ENCODE peak calls at places on chromosome 11, in seven cellular contexts. W is brain microvascular endothelial cell, Z is sigmoid colon, C is foreskin fibroblast, R is small intestine, E is GM12865, V is GM23248. N is an unnamed sample.

GRCh38 chr11:40140560-40140959 is 1318.9 kb downstream of the LRRC4C start:
- DNase-seq in W (no peak), Z (no peak), C (no peak), R (no peak), E (no peak), V (no peak), N (peak; percentile 28)

GRCh38 chr11:112928136-112928535 is 33.1 kb upstream of the NCAM1 start:
- DNase-seq in W (no peak), Z (no peak), C (no peak), R (no peak), E (no peak), V (no peak), N (no peak)

GRCh38 chr11:10743354-10744035 is 7.6 kb upstream of the CTR9 start:
- DNase-seq in W (no peak), Z (no peak), C (no peak), R (peak; percentile 9), E (peak; percentile 41), V (no peak), N (no peak)

GRCh38 chr11:76296731-76297130 is 84.2 kb downstream of the THAP12 start:
- DNase-seq in W (no peak), Z (no peak), C (no peak), R (no peak), E (no peak), V (no peak), N (no peak)

GRCh38 chr11:11752688-11753087 is 89.1 kb upstream of the USP47 start:
- DNase-seq in W (no peak), Z (no peak), C (no peak), R (no peak), E (no peak), V (no peak), N (no peak)

GRCh38 chr11:128555606-128556005 is 31.8 kb downstream of the ETS1 start:
- DNase-seq in W (no peak), Z (no peak), C (no peak), R (peak; percentile 25), E (no peak), V (peak; percentile 26), N (no peak)

GRCh38 chr11:76307978-76308747 is 72.8 kb downstream of the THAP12 start:
- DNase-seq in W (no peak), Z (no peak), C (no peak), R (no peak), E (no peak), V (no peak), N (no peak)

GRCh38 chr11:118003021-118003423 is 16.8 kb downstream of the IL10RA start:
- DNase-seq in W (no peak), Z (no peak), C (no peak), R (peak; percentile 33), E (peak; percentile 63), V (no peak), N (no peak)

GRCh38 chr11:2102132-2102882 is 36.9 kb downstream of the IGF2 start:
- DNase-seq in W (no peak), Z (peak; percentile 48), C (no peak), R (peak; percentile 13), E (no peak), V (no peak), N (no peak)

GRCh38 chr11:65471410-65471762 is 27.5 kb upstream of the MALAT1 start:
- DNase-seq in W (peak; percentile 65), Z (peak; percentile 95), C (peak; percentile 62), R (peak; percentile 70), E (peak; percentile 79), V (peak; percentile 85), N (no peak)

GRCh38 chr11:128336203-128336602 is 251.2 kb downstream of the ETS1 start:
- DNase-seq in W (peak; percentile 69), Z (peak; percentile 69), C (peak; percentile 64), R (peak; percentile 24), E (no peak), V (peak; percentile 58), N (no peak)

GRCh38 chr11:7551571-7551970 is 37.8 kb downstream of the PPFIBP2 start:
- DNase-seq in W (no peak), Z (no peak), C (peak; percentile 56), R (no peak), E (no peak), V (peak; percentile 72), N (no peak)

GRCh38 chr11:102382384-102382783 is 35.4 kb downstream of the BIRC2 start:
- DNase-seq in W (no peak), Z (no peak), C (no peak), R (no peak), E (no peak), V (no peak), N (no peak)

GRCh38 chr11:74009675-74010305 is 905 bp upstream of the UCP3 start:
- DNase-seq in W (no peak), Z (peak; percentile 36), C (no peak), R (no peak), E (no peak), V (no peak), N (no peak)

DNA sequence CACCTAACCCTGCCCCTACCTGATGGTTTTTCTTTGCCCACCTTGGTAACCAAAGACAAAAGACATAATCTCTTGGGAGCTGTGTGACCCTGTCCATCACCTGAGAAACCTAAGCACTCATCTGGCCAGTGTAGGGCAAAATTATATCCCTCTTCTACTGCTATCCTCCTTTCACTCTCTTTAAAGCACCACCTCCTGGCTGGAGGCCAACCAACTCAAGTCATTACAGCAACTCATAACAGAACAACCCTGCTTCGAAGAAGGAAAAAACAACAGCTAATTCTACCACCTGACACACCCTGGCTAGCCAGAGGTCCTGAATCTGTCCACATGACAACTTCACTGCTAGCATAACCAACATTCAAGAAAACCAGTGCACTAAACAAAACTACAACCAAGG is 45.5 kb downstream of the GAS2 start:
- DNase-seq in W (no peak), Z (no peak), C (no peak), R (peak; percentile 27), E (peak; percentile 21), V (no peak), N (no peak)
- H3K4me3 ChIP-seq in W (no peak overlapping the region), Z (no peak overlapping the region), C (no peak overlapping the region), R (no peak overlapping the region), E (no peak overlapping the region), V (no peak overlapping the region), N (no peak overlapping the region)

GRCh38 chr11:114163231-114163631 is 103.7 kb downstream of the ZBTB16 start:
- DNase-seq in W (peak; percentile 44), Z (peak; percentile 89), C (peak; percentile 74), R (no peak), E (no peak), V (peak; percentile 72), N (peak; percentile 85)
- H3K4me3 ChIP-seq in W (peak overlapping the region; percentile 15), Z (peak overlapping the region; percentile 34), C (peak overlapping the region; percentile 12), R (no peak overlapping the region), E (no peak overlapping the region), V (peak overlapping the region; percentile 42), N (no peak overlapping the region)

GRCh38 chr11:116930177-116930576 is 92.8 kb upstream of the APOA1 start:
- DNase-seq in W (peak; percentile 20), Z (no peak), C (no peak), R (peak; percentile 49), E (peak; percentile 36), V (peak; percentile 22), N (peak; percentile 6)
- H3K4me3 ChIP-seq in W (no peak overlapping the region), Z (peak overlapping the region; percentile 38), C (no peak overlapping the region), R (no peak overlapping the region), E (no peak overlapping the region), V (no peak overlapping the region), N (no peak overlapping the region)

DNA sequence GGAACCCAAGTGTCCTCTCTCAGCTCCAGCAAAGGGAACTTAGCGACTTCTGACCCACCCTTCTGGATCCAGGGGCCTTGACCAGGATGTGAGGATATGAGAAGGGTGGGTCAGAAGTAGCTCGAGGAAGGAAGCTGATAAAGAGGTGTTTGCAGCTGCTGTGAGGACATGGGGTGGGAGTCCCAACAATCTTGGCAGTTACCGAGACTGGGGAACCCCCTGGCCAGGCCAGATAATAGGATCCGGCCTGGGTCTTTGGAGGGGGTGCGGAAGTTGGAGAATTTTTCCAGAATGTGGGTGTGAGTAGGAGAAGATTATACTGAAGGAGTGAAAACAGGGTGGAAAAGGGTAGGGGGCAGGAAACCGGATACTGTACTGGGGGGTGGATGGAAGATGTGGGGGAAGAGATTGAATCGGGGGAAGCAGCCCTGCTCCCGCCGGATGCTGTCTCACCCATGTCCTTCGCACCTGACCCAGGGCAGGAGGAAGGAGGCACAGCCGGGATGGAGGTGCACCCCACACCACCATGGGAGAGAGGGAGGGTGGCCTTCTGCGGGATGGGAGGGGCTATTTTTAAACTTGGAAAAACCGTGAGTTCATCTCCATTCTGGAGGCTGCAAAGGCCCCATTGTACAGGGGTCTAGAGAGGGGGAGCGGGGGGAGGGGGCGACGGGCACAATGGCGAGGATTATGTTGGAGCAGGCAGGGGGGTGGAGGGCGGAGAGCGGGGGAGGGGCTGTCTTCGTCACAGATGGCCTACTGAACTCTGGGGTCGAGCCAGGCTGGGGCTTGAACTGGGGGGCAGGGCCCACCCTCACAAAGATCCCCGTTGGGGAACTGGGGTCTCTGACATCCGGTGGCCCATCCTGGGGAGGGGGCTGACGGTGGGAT is 3.0 kb upstream of the MCAM start:
- DNase-seq in W (no peak), Z (peak; percentile 71), C (no peak), R (no peak), E (no peak), V (no peak), N (no peak)
- H3K4me3 ChIP-seq in W (no peak overlapping the region), Z (peak overlapping the region; percentile 51), C (no peak overlapping the region), R (no peak overlapping the region), E (peak overlapping the region; percentile 56), V (no peak overlapping the region), N (no peak overlapping the region)

DNA sequence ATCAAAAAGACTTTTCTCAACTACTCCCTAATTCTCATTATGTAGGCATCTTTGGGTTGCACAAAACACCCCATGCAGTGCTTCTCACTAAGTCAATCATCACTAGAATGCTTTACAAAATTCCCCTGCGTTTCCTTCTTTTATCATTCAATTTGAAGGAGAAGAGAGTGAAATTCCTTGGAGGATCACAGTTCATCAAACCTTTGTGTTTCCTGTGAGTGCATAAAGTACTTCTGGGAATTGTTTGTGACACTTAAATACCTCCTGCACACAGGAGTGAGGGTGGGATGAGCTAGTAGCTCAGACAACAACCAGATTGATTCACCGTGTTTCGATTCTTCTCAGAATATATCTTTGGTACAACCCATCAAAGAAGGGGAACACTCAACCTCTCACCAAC is 3.7 kb upstream of the OR5AR1 start:
- DNase-seq in W (no peak), Z (no peak), C (no peak), R (no peak), E (no peak), V (no peak), N (no peak)
- H3K4me3 ChIP-seq in W (no peak overlapping the region), Z (no peak overlapping the region), C (no peak overlapping the region), R (no peak overlapping the region), E (no peak overlapping the region), V (no peak overlapping the region), N (no peak overlapping the region)

GRCh38 chr11:27904358-27905055 is 203.4 kb downstream of the KIF18A start:
- DNase-seq in W (peak; percentile 75), Z (no peak), C (peak; percentile 80), R (no peak), E (no peak), V (peak; percentile 86), N (no peak)
- H3K4me3 ChIP-seq in W (no peak overlapping the region), Z (no peak overlapping the region), C (no peak overlapping the region), R (no peak overlapping the region), E (no peak overlapping the region), V (peak overlapping the region; percentile 23), N (no peak overlapping the region)

N was measured in astrocyte of the cerebellum.